ENCODE peak calls at places on chromosomes 13 and 19, in eight cellular contexts. G is pancreas; V is prostate gland; Z is aorta; P is body of pancreas; D is small intestine; H is CD8-positive, alpha-beta T cell; F is CD4-positive, CD25-positive, alpha-beta regulatory T cell. S is an unnamed sample.

GRCh38 chr13:75685239-75685697 is 49.1 kb downstream of the LMO7 start:
- DNase-seq in Z (no peak), G (no peak), P (no peak), D (no peak), F (no peak), H (no peak), V (peak), S (peak)

GRCh38 chr19:36089847-36090246 is 21.1 kb upstream of the OVOL3 start:
- DNase-seq in V (no peak), P (no peak), F (no peak), G (no peak), D (no peak), Z (no peak), H (no peak), S (no peak)

GRCh38 chr19:1618157-1619093 is 13.2 kb upstream of the UQCR11 start:
- DNase-seq in F (no peak), P (peak), G (peak), V (no peak), D (peak), Z (no peak), H (no peak), S (no peak)

GRCh38 chr13:28574617-28575142 is 79.8 kb upstream of the FLT1 start:
- DNase-seq in D (peak), H (no peak), P (no peak), V (no peak), Z (no peak), F (no peak), G (no peak), S (peak)

GRCh38 chr19:47176627-47177090 is 46.0 kb downstream of the SAE1 start:
- DNase-seq in H (peak), V (no peak), D (peak), G (no peak), F (no peak), Z (peak), P (no peak), S (no peak)

GRCh38 chr13:34611678-34612077 is 330.4 kb upstream of the NBEA start:
- DNase-seq in V (no peak), G (no peak), Z (no peak), H (no peak), D (no peak), P (no peak), F (no peak), S (no peak)

GRCh38 chr19:1289395-1290244 is 3.9 kb downstream of the EFNA2 start:
- DNase-seq in V (no peak), H (no peak), G (no peak), D (no peak), Z (no peak), P (no peak), F (no peak), S (no peak)

GRCh38 chr19:54551293-54551692 is 22.3 kb upstream of the LILRA2 start:
- DNase-seq in D (no peak), V (no peak), Z (no peak), G (no peak), F (no peak), H (peak), P (no peak), S (no peak)

GRCh38 chr19:14004619-14005380 is 1.3 kb downstream of the RFX1 start:
- DNase-seq in V (peak), Z (peak), P (peak), G (peak), F (no peak), D (peak), H (no peak), S (no peak)

GRCh38 chr19:38478273-38478971 is 44.9 kb downstream of the RYR1 start:
- DNase-seq in F (no peak), D (no peak), G (no peak), H (no peak), V (no peak), P (no peak), Z (no peak), S (no peak)

GRCh38 chr13:32153056-32153455 is 121.5 kb downstream of the FRY start:
- DNase-seq in D (no peak), F (no peak), V (no peak), P (no peak), Z (no peak), G (no peak), H (no peak), S (peak)

DNA sequence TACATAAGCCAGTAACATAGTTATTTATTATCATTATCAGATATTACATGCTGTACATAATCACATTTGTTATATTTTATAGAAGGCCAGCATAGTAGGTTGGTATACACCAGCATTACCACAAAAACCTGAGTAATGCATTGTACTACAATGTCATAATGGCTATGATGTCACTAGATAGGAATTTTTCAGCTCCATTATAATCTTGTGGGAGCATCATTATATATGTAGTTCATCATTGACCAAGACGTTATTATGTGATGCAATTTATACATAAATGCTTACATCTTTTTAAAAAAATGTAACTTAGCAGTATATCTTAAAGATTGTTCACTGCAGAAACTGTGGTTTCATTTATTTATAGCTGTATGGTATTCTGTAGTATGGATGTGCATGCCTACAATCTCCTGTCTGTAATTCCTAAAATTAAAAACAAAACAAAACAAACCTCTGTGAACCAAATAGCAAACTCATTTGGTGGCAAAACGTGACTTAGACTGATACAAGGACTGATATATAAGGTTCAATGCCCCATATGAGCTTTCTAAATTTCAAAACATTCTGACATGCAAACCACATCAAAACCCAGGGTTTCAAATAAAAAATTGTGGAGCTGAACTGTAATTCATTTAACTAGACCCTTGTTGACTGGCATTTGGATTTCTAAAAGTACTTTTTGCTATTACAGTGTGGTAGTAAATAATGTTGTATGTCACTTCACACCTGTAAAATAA is 250.9 kb downstream of the DLEU7 start:
- DNase-seq in D (no peak), Z (no peak), H (no peak), P (no peak), V (no peak), F (no peak), G (no peak), S (peak)
- H3K27ac ChIP-seq in D (no peak), Z (no peak), H (no peak), P (no peak), V (no peak), F (no peak), G (no peak), S (peak)

DNA sequence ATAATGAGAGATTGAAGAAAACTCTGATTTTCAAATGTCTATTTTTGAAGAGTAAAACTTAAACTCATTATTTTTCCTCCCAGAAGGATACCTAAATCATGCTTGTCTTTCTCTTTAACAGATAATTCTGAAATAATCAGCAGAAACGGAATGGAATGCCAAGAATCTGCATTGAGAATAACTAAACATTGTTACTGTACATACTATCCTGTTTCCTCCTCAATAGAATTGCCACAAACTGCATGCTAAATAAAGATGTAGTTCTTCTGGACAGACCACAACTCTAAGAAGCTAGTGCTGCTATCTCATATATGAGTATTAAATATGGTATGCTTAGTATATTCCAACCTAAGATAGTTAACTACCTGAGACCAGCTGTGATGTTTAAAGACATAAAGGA is 42.8 kb upstream of the RAP2A start:
- DNase-seq in H (no peak), P (no peak), F (no peak), Z (no peak), V (no peak), D (no peak), G (no peak), S (no peak)
- H3K27ac ChIP-seq in H (no peak), P (no peak), F (no peak), Z (no peak), V (no peak), D (no peak), G (no peak), S (no peak)

DNA sequence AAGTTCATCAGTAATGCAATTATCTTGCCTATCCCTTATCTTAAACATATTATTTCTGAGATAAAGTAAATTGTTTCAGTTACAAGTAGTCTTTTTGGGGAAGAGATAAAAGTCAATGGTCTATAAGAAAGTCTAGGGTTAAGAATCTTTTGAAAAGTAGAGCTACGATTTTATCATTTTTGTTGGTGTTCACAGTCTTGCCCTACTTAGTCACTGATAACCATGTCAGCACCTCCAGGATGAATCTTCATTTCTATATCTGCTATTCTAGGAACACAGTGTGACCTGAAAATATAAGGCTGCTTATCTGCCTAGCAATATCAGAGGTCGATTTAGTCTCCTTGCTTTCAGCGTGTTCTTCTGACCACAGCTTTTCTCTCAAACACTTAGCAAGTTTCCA is 1676.5 kb upstream of the PRR20A start:
- DNase-seq in G (no peak), P (no peak), H (no peak), D (no peak), F (no peak), V (no peak), Z (no peak), S (no peak)
- H3K27ac ChIP-seq in G (no peak), P (no peak), H (no peak), D (no peak), F (no peak), V (no peak), Z (no peak), S (no peak)

GRCh38 chr13:46660859-46661258 is 107.9 kb downstream of the LRCH1 start:
- DNase-seq in F (no peak), D (peak), P (no peak), H (no peak), V (no peak), Z (no peak), G (no peak), S (no peak)
- H3K27ac ChIP-seq in F (no peak), D (peak), P (peak), H (no peak), V (no peak), Z (no peak), G (no peak), S (no peak)

DNA sequence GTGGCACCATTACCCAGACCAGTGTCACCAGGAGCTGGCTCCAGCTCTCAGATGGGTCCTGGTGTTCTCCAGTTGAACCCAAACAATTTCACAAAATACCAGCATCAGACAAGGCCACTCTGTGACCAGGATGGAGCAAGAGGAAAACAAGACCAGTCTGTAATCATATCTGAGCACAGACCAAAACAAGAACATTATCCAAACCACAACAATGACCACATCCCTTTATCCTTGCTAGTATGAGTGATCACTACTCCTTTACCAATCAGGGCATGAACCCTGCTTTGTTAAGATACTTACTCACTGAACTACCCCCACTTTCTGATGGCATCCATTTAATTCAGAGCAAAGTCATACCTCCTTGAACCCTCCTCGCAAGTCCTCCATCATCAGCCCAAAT is 145.9 kb downstream of the NUFIP1 start:
- DNase-seq in D (no peak), G (no peak), P (no peak), V (no peak), H (no peak), Z (no peak), F (no peak), S (no peak)
- H3K27ac ChIP-seq in D (no peak), G (no peak), P (no peak), V (no peak), H (no peak), Z (peak), F (no peak), S (no peak)